ENCODE peak calls at places on chromosome 13, in eight cellular contexts. S, L, W, D, Z, I, C and E are unnamed samples. For H3K36me3 and H3K4me1, the result is how much of the 10 kb centered on the place peaks cover.

GRCh38 chr13:96431044-96431581 is 341.2 kb downstream of the HS6ST3 start:
- DNase-seq in S (no peak), L (no peak), W (no peak), D (no peak), Z (no peak), I (no peak), C (no peak), E (no peak)

GRCh38 chr13:76016799-76017198 is 380.7 kb downstream of the LMO7 start:
- DNase-seq in S (peak), L (no peak), W (peak), D (no peak), Z (peak), I (peak), C (peak), E (no peak)

GRCh38 chr13:113666951-113667701 is at the start of gene GRK1:
- DNase-seq in S (peak), L (no peak), W (no peak), D (no peak), Z (peak), I (no peak), C (no peak), E (peak)

GRCh38 chr13:95481051-95481775 is 71.3 kb upstream of the CLDN10 start:
- DNase-seq in S (no peak), L (no peak), W (peak), D (no peak), Z (peak), I (no peak), C (no peak), E (no peak)

GRCh38 chr13:111658150-111659100 is 338.0 kb downstream of the TEX29 start:
- DNase-seq in S (peak), L (no peak), W (no peak), D (no peak), Z (no peak), I (no peak), C (no peak), E (no peak)

GRCh38 chr13:97257800-97258799 is 36.0 kb downstream of the MBNL2 start:
- DNase-seq in S (peak), L (no peak), W (peak), D (peak), Z (no peak), I (no peak), C (no peak), E (peak)

GRCh38 chr13:36612242-36612641 is 61.6 kb upstream of the SERTM1 start:
- DNase-seq in S (no peak), L (no peak), W (no peak), D (no peak), Z (no peak), I (no peak), C (no peak), E (no peak)

GRCh38 chr13:21671793-21672680 is 1.2 kb downstream of the FGF9 start:
- DNase-seq in S (no peak), L (no peak), W (no peak), D (no peak), Z (no peak), I (peak), C (no peak), E (no peak)

GRCh38 chr13:74288361-74288911 is 154.2 kb upstream of the KLF12 start:
- DNase-seq in S (peak), L (no peak), W (no peak), D (no peak), Z (peak), I (peak), C (no peak), E (no peak)

GRCh38 chr13:36815069-36815468 is 4.0 kb upstream of the RFXAP start:
- DNase-seq in S (no peak), L (no peak), W (no peak), D (no peak), Z (no peak), I (peak), C (no peak), E (no peak)

GRCh38 chr13:38394777-38395504 is 45.3 kb downstream of the UFM1 start:
- DNase-seq in S (no peak), L (no peak), W (no peak), D (peak), Z (no peak), I (no peak), C (no peak), E (no peak)

GRCh38 chr13:39102981-39103490 is 64.8 kb downstream of the NHLRC3 start:
- DNase-seq in S (no peak), L (no peak), W (peak), D (no peak), Z (no peak), I (no peak), C (no peak), E (no peak)

GRCh38 chr13:112058519-112058873 is 8.5 kb upstream of the SOX1 start:
- DNase-seq in S (no peak), L (no peak), W (no peak), D (no peak), Z (no peak), I (no peak), C (no peak), E (no peak)

GRCh38 chr13:33318037-33318436 is 32.5 kb upstream of the STARD13 start:
- DNase-seq in S (no peak), L (no peak), W (no peak), D (no peak), Z (no peak), I (no peak), C (no peak), E (no peak)

GRCh38 chr13:113089693-113090414 is 15.7 kb upstream of the F7 start:
- DNase-seq in S (no peak), L (no peak), W (no peak), D (no peak), Z (no peak), I (no peak), C (no peak), E (no peak)

GRCh38 chr13:60642552-60642951 is 245.5 kb downstream of the TDRD3 start:
- DNase-seq in S (no peak), L (no peak), W (peak), D (no peak), Z (no peak), I (no peak), C (no peak), E (no peak)

GRCh38 chr13:113928701-113929627 is 44.9 kb downstream of the C13orf46 start:
- DNase-seq in S (no peak), L (no peak), W (peak), D (no peak), Z (peak), I (peak), C (peak), E (peak)

GRCh38 chr13:31946091-31946770 is 85.3 kb upstream of the FRY start:
- DNase-seq in S (no peak), L (no peak), W (peak), D (peak), Z (no peak), I (no peak), C (no peak), E (no peak)

GRCh38 chr13:73273737-73274136 is 214.9 kb downstream of the KLF5 start:
- DNase-seq in S (peak), L (no peak), W (peak), D (peak), Z (no peak), I (no peak), C (no peak), E (no peak)

GRCh38 chr13:101930331-101930730 is 471.5 kb downstream of the FGF14 start:
- DNase-seq in S (no peak), L (no peak), W (no peak), D (no peak), Z (no peak), I (no peak), C (no peak), E (no peak)

GRCh38 chr13:32330438-32330837 is 15.1 kb downstream of the BRCA2 start:
- DNase-seq in S (no peak), L (no peak), W (peak), D (no peak), Z (no peak), I (no peak), C (no peak), E (no peak)

GRCh38 chr13:44842158-44842557 is 147.1 kb downstream of the NUFIP1 start:
- DNase-seq in S (peak), L (no peak), W (peak), D (peak), Z (no peak), I (no peak), C (no peak), E (no peak)

GRCh38 chr13:41311607-41312500 is 787 bp downstream of the NAA16 start:
- DNase-seq in S (peak), L (peak), W (peak), D (no peak), Z (peak), I (peak), C (peak), E (peak)

GRCh38 chr13:113967729-113968462 is 6.0 kb downstream of the C13orf46 start:
- DNase-seq in S (no peak), L (no peak), W (no peak), D (no peak), Z (no peak), I (no peak), C (no peak), E (no peak)

GRCh38 chr13:53520132-53520531 is 491.5 kb downstream of the OLFM4 start:
- DNase-seq in S (no peak), L (no peak), W (no peak), D (no peak), Z (no peak), I (no peak), C (no peak), E (no peak)

GRCh38 chr13:20579193-20579592 is 12.2 kb downstream of the IFT88 start:
- DNase-seq in S (no peak), L (no peak), W (no peak), D (no peak), Z (no peak), I (no peak), C (no peak), E (no peak)

GRCh38 chr13:109394311-109394988 is 391.9 kb downstream of the IRS2 start:
- DNase-seq in S (no peak), L (no peak), W (no peak), D (no peak), Z (no peak), I (no peak), C (no peak), E (no peak)

GRCh38 chr13:63438951-63439350 is 2023.3 kb upstream of the PCDH20 start:
- DNase-seq in S (no peak), L (no peak), W (no peak), D (no peak), Z (no peak), I (no peak), C (no peak), E (no peak)

GRCh38 chr13:22107549-22107948 is 436.7 kb downstream of the FGF9 start:
- DNase-seq in S (no peak), L (no peak), W (no peak), D (peak), Z (no peak), I (no peak), C (no peak), E (no peak)

GRCh38 chr13:33953203-33953602 is 135.3 kb downstream of the RFC3 start:
- DNase-seq in S (no peak), L (no peak), W (peak), D (no peak), Z (no peak), I (no peak), C (no peak), E (no peak)

GRCh38 chr13:36918246-36919060 is 1.6 kb downstream of the SMAD9 start:
- DNase-seq in S (peak), L (no peak), W (peak), D (no peak), Z (no peak), I (peak), C (no peak), E (no peak)

GRCh38 chr13:73945371-73945770 is 188.8 kb downstream of the KLF12 start:
- DNase-seq in S (peak), L (no peak), W (peak), D (no peak), Z (no peak), I (no peak), C (no peak), E (no peak)

GRCh38 chr13:77233159-77233558 is 93.7 kb downstream of the MYCBP2 start:
- DNase-seq in S (no peak), L (no peak), W (no peak), D (no peak), Z (no peak), I (no peak), C (no peak), E (no peak)
- H3K36me3 ChIP-seq in S (under half), L (under half), W (under half), D (under half), Z (under half), I (under half), C (under half), E (under half)

DNA sequence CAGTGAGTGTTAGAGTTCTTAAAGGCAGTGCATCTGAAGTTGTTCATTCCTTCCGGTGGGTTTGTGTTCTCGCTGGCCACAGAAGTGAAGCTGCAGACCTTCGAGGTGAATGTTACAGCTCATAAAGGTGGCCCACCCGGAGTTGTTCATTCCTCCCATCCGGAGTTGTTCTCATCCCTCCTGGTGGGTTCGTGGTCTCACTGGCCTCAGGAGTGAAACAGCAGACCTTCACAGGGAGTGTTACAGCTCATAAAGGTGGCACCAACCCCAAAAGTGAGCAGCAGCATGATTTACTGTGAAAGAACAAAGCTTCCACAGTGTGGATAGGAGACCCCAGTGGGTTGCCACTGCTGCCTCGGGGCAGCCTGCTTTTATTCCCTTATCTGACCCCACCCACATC is 57.7 kb upstream of the ATP12A start:
- DNase-seq in S (no peak), L (no peak), W (no peak), D (no peak), Z (no peak), I (no peak), C (no peak), E (no peak)
- H3K4me1 ChIP-seq in S (under half), L (half or more), W (under half), D (under half), Z (under half), I (under half), C (under half), E (under half)

GRCh38 chr13:92808007-92808406 is 418.6 kb upstream of the GPC6 start:
- DNase-seq in S (no peak), L (no peak), W (no peak), D (no peak), Z (no peak), I (no peak), C (no peak), E (no peak)
- H3K27ac ChIP-seq in S (no peak), L (no peak), W (no peak), D (no peak), Z (no peak), I (no peak), C (no peak), E (no peak)

GRCh38 chr13:49190901-49191300 is 29.2 kb upstream of the MLNR start:
- DNase-seq in S (peak), L (no peak), W (no peak), D (no peak), Z (no peak), I (no peak), C (no peak), E (no peak)
- H3K36me3 ChIP-seq in S (under half), L (under half), W (half or more), D (under half), Z (under half), I (half or more), C (under half), E (half or more)

DNA sequence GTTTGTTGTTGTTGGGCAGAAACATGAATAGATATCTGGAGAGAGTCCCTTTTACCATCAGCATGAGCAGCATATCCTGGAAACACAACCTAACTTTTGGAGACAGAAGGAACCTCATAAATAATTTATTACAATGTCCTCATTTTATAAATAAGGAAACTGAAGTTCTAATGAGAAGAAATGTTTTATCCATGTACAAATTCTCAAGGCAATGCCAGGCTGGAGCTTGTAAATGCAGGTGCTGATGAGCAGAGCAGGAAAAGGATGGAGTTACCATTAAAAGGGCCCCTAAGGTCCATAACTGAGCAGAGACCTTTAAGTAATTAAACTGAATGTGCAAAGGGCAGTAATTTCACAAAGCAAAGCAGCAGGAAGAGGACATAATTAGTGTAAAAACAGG is 17.3 kb downstream of the LCP1 start:
- DNase-seq in S (no peak), L (no peak), W (no peak), D (no peak), Z (no peak), I (no peak), C (no peak), E (no peak)
- H3K4me1 ChIP-seq in S (under half), L (half or more), W (under half), D (under half), Z (under half), I (under half), C (under half), E (under half)

GRCh38 chr13:110421061-110421460 is 114.0 kb downstream of the COL4A2 start:
- DNase-seq in S (no peak), L (no peak), W (no peak), D (no peak), Z (no peak), I (no peak), C (no peak), E (no peak)
- H3K27ac ChIP-seq in S (no peak), L (no peak), W (no peak), D (no peak), Z (no peak), I (no peak), C (no peak), E (peak)

DNA sequence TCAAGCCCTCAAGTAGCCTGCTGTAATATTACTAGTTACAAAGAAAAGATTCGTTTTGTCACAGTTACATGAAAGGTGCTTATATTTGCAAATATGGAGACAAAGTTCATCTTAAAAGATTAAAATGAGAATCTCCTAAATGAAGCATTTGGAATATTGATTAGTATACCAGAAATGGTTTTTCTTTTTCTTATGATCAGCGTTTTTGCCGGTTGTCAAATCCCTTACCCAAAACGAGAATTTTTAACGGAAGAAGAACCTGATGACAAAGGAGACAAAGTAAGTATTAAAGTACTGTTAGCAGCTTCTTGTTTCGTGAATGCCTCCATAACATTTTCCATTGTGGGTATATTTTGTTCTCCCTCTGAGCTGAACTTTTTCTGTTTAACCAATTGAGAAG is 147.1 kb downstream of the CDK8 start:
- DNase-seq in S (no peak), L (no peak), W (no peak), D (no peak), Z (no peak), I (no peak), C (no peak), E (no peak)
- H3K36me3 ChIP-seq in S (under half), L (under half), W (under half), D (under half), Z (under half), I (under half), C (under half), E (under half)

GRCh38 chr13:98508280-98509074 is 68.4 kb downstream of the STK24 start:
- DNase-seq in S (no peak), L (no peak), W (peak), D (peak), Z (no peak), I (no peak), C (no peak), E (no peak)
- H3K4me1 ChIP-seq in S (under half), L (under half), W (half or more), D (half or more), Z (under half), I (under half), C (under half), E (half or more)